ENCODE peak calls at places on chromosome 11, in four cellular contexts. K is AG08396; I is GM20000; Z is stimulated activated CD4-positive, alpha-beta T cell treated with anti-CD3 and anti-CD28 coated beads, Interleukin-12 subunit alpha, Interleukin-12 subunit beta, amount 100 ng/mL, for 4 hours. L is an unnamed sample.

GRCh38 chr11:29773656-29774264 is 243.1 kb downstream of the KCNA4 start:
- DNase-seq in K (no peak), I (no peak), Z (no peak), L (no peak)

GRCh38 chr11:68012843-68013610 is 2.9 kb downstream of the ALDH3B1 start:
- DNase-seq in K (peak; percentile 92), I (no peak), Z (no peak), L (no peak)

GRCh38 chr11:47979378-47980092 is 824 bp upstream of the PTPRJ start:
- DNase-seq in K (peak; percentile 29), I (peak; percentile 46), Z (no peak), L (no peak)

GRCh38 chr11:116465056-116465455 is 307.7 kb downstream of the BUD13 start:
- DNase-seq in K (no peak), I (no peak), Z (no peak), L (no peak)

GRCh38 chr11:111334495-111335123 is 36.3 kb downstream of the POU2AF3 start:
- DNase-seq in K (no peak), I (no peak), Z (no peak), L (no peak)

GRCh38 chr11:86815726-86816125 is 15.4 kb downstream of the PRSS23 start:
- DNase-seq in K (no peak), I (no peak), Z (no peak), L (no peak)

GRCh38 chr11:116724813-116725212 is 48.0 kb downstream of the BUD13 start:
- DNase-seq in K (no peak), I (no peak), Z (no peak), L (no peak)

GRCh38 chr11:112219476-112220232 is 6.6 kb upstream of the PTS start:
- DNase-seq in K (peak; percentile 66), I (peak; percentile 80), Z (peak; percentile 8), L (peak; percentile 79)

GRCh38 chr11:6357222-6357621 is 33.1 kb upstream of the SMPD1 start:
- DNase-seq in K (peak; percentile 78), I (no peak), Z (no peak), L (no peak)

GRCh38 chr11:43788394-43788793 is 92.2 kb upstream of the ALKBH3 start:
- DNase-seq in K (no peak), I (no peak), Z (no peak), L (peak; percentile 79)

GRCh38 chr11:132604446-132604845 is 927.9 kb downstream of the OPCML start:
- DNase-seq in K (peak; percentile 19), I (no peak), Z (no peak), L (no peak)

GRCh38 chr11:36048496-36049247 is 104.8 kb downstream of the LDLRAD3 start:
- DNase-seq in K (no peak), I (no peak), Z (no peak), L (no peak)

GRCh38 chr11:36564376-36565032 is 3.3 kb upstream of the RAG1 start:
- DNase-seq in K (peak; percentile 59), I (peak; percentile 53), Z (peak; percentile 12), L (peak; percentile 50)

GRCh38 chr11:7520011-7520942 is 6.5 kb downstream of the PPFIBP2 start:
- DNase-seq in K (no peak), I (peak; percentile 40), Z (no peak), L (peak; percentile 70)

GRCh38 chr11:105202844-105203548 is 63.4 kb upstream of the CARD18 start:
- DNase-seq in K (no peak), I (no peak), Z (no peak), L (no peak)

GRCh38 chr11:122215244-122215992 is 99.4 kb upstream of the BLID start:
- DNase-seq in K (peak; percentile 85), I (peak; percentile 60), Z (peak; percentile 12), L (peak; percentile 35)

GRCh38 chr11:6362185-6362867 is 27.9 kb upstream of the SMPD1 start:
- DNase-seq in K (no peak), I (no peak), Z (no peak), L (no peak)

GRCh38 chr11:84747871-84748270 is 879.3 kb downstream of the DLG2 start:
- DNase-seq in K (no peak), I (no peak), Z (no peak), L (peak; percentile 78)

GRCh38 chr11:47233989-47234668 is 14.5 kb downstream of the ACP2 start:
- DNase-seq in K (peak; percentile 47), I (no peak), Z (no peak), L (peak; percentile 41)

GRCh38 chr11:86464509-86465221 is 90.0 kb downstream of the CCDC81 start:
- DNase-seq in K (no peak), I (no peak), Z (no peak), L (no peak)

GRCh38 chr11:100830978-100831732 is 144.1 kb downstream of the ARHGAP42 start:
- DNase-seq in K (peak; percentile 38), I (no peak), Z (no peak), L (no peak)

GRCh38 chr11:20162340-20162739 is 2.1 kb upstream of the DBX1 start:
- DNase-seq in K (no peak), I (no peak), Z (no peak), L (no peak)

GRCh38 chr11:75831915-75832502 is 17.0 kb downstream of the UVRAG start:
- DNase-seq in K (no peak), I (no peak), Z (no peak), L (no peak)

GRCh38 chr11:6647282-6647679 is 8.3 kb downstream of the DCHS1 start:
- DNase-seq in K (no peak), I (no peak), Z (no peak), L (no peak)

L was measured in OCI-LY7.